ENCODE peak calls at places on chromosome 20, in five cellular contexts. T is BE2C, H is body of pancreas, K is dorsolateral prefrontal cortex, R is IMR-90. F is an unnamed sample.

GRCh38 chr20:17680836-17681740 is 954 bp downstream of the RRBP1 start:
- DNase-seq in T (peak; percentile 89), H (peak; percentile 83), K (peak; percentile 68), R (peak; percentile 63), F (no peak)

GRCh38 chr20:45957021-45957941 is 14.7 kb downstream of the ZNF335 start:
- DNase-seq in T (no peak), H (no peak), K (peak; percentile 26), R (no peak), F (no peak)

GRCh38 chr20:10481671-10482070 is 46.6 kb downstream of the SLX4IP start:
- DNase-seq in T (no peak), H (no peak), K (no peak), R (no peak), F (no peak)

GRCh38 chr20:63322146-63322922 is 29.3 kb downstream of the COL20A1 start:
- DNase-seq in T (peak; percentile 8), H (no peak), K (peak; percentile 46), R (no peak), F (no peak)

GRCh38 chr20:41046716-41047115 is 18.1 kb downstream of the TOP1 start:
- DNase-seq in T (no peak), H (no peak), K (no peak), R (peak; percentile 63), F (no peak)

GRCh38 chr20:18139832-18140231 is 2.2 kb downstream of the KAT14 start:
- DNase-seq in T (no peak), H (no peak), K (no peak), R (no peak), F (no peak)

GRCh38 chr20:50876816-50877215 is 54.4 kb downstream of the ADNP start:
- DNase-seq in T (no peak), H (no peak), K (no peak), R (no peak), F (no peak)

GRCh38 chr20:17635846-17636245 is 46.2 kb downstream of the RRBP1 start:
- DNase-seq in T (no peak), H (no peak), K (no peak), R (peak; percentile 25), F (no peak)

GRCh38 chr20:57633945-57634491 is 13.8 kb upstream of the ZBP1 start:
- DNase-seq in T (no peak), H (no peak), K (no peak), R (no peak), F (no peak)

GRCh38 chr20:57509665-57510237 is 15.2 kb downstream of the CTCFL start:
- DNase-seq in T (peak; percentile 54), H (no peak), K (no peak), R (no peak), F (no peak)

GRCh38 chr20:4073852-4074741 is 58.7 kb upstream of the RNF24 start:
- DNase-seq in T (no peak), H (no peak), K (no peak), R (no peak), F (no peak)

GRCh38 chr20:53706511-53707031 is 112.9 kb upstream of the ZNF217 start:
- DNase-seq in T (no peak), H (no peak), K (no peak), R (peak; percentile 83), F (no peak)

GRCh38 chr20:20593447-20594170 is 118.8 kb downstream of the RALGAPA2 start:
- DNase-seq in T (peak; percentile 75), H (peak; percentile 22), K (peak; percentile 56), R (peak; percentile 65), F (peak; percentile 88)

GRCh38 chr20:20594171-20594530 is 118.3 kb downstream of the RALGAPA2 start:
- DNase-seq in T (no peak), H (no peak), K (no peak), R (peak; percentile 50), F (no peak)
- TF ChIP-seq CTCF in T (peak; percentile 44), H (no peak), K (no peak), R (peak; percentile 49), F (peak; percentile 33)

DNA sequence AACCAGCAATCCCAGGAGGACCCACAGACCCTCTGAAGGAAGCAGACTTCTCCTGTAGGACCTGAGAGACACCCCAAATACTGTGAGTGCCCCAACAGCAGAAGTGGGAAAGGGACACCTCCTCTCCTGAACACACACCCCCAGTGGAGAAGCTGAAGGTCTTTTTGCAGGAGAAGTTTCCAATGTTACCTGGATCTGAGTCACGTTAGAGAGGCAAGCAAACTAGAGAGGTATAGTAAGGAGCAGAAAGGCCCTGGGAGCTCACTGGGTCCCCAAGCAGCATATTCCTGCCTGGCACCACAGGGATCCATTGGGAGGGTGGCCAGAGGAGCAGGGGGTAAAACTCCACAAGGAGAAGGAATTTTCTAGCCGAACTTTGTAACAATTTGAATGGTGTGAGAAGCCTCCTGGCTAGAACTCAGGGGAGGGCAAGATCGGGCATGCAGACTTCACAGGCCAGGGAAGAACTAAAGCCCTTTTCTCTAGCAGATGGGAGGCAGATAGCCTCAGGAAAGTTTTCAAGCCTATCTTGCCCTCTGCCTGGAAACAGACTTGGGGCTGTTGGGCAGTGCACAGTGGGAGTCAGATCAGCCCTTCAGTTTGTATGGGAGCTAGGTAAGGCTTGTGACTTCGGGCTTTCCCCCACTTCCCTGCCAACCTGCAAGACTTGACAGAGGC is 68.2 kb upstream of the SSTR4 start:
- DNase-seq in T (no peak), H (no peak), K (no peak), R (no peak), F (no peak)
- H3K4me3 ChIP-seq in T (no peak overlapping the region), H (no peak overlapping the region), K (no peak overlapping the region), R (no peak overlapping the region), F (no peak overlapping the region)

GRCh38 chr20:297925-298754 is 770 bp downstream of the ZCCHC3 start:
- DNase-seq in T (peak; percentile 25), H (peak; percentile 70), K (no peak), R (peak; percentile 71), F (peak; percentile 75)
- TF ChIP-seq CTCF in T (no peak), H (no peak), K (no peak), R (no peak), F (no peak)

DNA sequence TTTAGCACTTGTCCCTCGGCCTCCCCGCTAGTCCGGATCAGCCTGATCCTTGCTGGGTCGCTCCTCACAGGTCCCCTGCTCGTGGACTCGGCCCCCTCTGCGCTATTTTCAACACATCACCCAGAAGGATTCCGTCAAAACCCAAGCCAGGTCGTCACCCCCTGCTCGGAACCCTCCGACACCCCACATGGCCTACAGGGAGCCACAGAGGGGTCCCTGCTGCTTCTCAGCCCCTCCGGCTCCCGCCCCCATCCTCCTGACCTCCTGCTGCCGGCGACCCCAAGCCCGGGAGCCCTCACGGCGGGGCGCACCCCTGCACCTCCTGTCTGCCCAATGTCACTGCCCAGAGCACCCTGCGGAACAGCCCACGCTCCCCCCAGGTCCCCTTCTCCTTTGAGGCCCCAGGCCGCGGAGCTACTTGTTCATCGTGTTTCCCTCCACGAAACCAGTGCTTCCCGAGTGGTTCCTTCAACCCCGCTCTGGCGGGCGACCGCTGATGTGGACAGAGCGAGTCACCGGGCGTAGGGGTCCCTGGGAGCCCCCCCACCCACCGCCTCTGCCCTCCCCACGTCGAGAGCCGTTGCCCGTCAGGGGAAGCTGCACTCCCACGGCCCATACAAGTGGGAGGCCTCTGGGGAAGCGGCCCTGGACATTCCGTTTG is 638 bp upstream of the MYL9 start:
- DNase-seq in T (no peak), H (no peak), K (no peak), R (no peak), F (no peak)
- H3K4me3 ChIP-seq in T (no peak overlapping the region), H (no peak overlapping the region), K (peak overlapping the region; percentile 38), R (peak overlapping the region; percentile 36), F (no peak overlapping the region)

GRCh38 chr20:56504373-56505005 is 20.1 kb upstream of the FAM209A start:
- DNase-seq in T (no peak), H (no peak), K (no peak), R (no peak), F (no peak)
- TF ChIP-seq CTCF in T (peak; percentile 57), H (no peak), K (no peak), R (peak; percentile 34), F (peak; percentile 46)

DNA sequence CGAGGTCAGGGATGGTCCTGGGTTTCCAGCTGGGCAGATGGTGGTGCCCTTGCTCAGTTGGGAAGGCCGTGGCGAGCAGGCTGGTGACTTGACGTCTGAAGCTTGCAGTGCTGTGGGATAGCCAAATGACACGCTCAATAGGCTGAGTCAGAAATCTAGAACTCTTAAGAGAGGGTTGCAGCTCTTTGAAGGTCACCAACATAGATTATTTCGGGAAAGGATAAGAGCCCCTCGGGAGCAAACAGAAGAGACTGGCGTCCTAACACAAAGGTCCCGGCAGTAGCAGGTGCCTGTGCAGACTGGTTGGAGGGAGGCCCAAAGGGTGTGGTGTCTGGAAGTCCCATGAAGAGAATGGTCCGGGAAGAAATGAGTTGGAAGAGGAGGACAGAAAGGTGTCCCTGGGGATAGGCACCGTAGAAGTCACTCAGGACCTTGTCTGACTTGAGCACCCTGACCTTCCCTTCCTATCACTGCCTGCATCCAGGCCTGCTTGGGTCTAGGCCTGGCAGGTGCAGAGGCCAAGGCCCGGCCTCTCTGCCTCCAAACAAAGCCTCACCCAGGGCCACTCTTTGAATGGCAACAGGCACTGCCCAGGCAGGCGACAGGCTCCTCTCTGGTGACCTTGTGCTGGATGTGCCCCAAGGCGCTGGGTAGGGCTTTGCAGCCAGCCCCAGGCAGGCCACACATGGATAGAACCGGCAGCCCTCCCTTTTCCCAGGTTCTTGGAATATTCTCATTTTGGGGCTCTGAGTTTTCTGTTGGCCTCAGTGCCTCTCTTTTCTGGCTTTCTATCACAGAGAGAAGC is 18.6 kb downstream of the PKIG start:
- DNase-seq in T (no peak), H (no peak), K (no peak), R (peak; percentile 47), F (no peak)
- H3K4me3 ChIP-seq in T (no peak overlapping the region), H (no peak overlapping the region), K (no peak overlapping the region), R (no peak overlapping the region), F (no peak overlapping the region)

GRCh38 chr20:11646359-11646758 is 271.3 kb upstream of the BTBD3 start:
- DNase-seq in T (no peak), H (no peak), K (no peak), R (no peak), F (no peak)
- TF ChIP-seq CTCF in T (no peak), H (no peak), K (no peak), R (no peak), F (no peak)